ENCODE peak calls at places on chromosome 18, in nine cellular contexts. W is tibial artery, T is endothelial cell, Y is GM20000, U is AG10803, H is testis, R is osteocyte, C is heart right ventricle, P is MCF 10A. D is an unnamed sample.

GRCh38 chr18:55427951-55428350 is 160.0 kb downstream of the TCF4 start:
- DNase-seq in W (no peak), T (no peak), Y (no peak), U (peak; percentile 75), H (no peak), R (no peak), C (no peak), P (no peak), D (no peak)

GRCh38 chr18:73144030-73144429 is 276.2 kb upstream of the NETO1 start:
- DNase-seq in W (no peak), T (no peak), Y (no peak), U (no peak), H (no peak), R (no peak), C (no peak), P (no peak), D (no peak)

GRCh38 chr18:35871337-35871736 is 101.1 kb upstream of the RMP24 start:
- DNase-seq in W (no peak), T (no peak), Y (no peak), U (no peak), H (no peak), R (no peak), C (no peak), P (no peak), D (no peak)

GRCh38 chr18:76975577-76976110 is 153.3 kb downstream of the ZNF236 start:
- DNase-seq in W (no peak), T (no peak), Y (no peak), U (no peak), H (no peak), R (peak; percentile 73), C (no peak), P (no peak), D (no peak)

GRCh38 chr18:9404565-9405060 is 70.0 kb downstream of the TWSG1 start:
- DNase-seq in W (no peak), T (no peak), Y (peak; percentile 64), U (no peak), H (no peak), R (no peak), C (no peak), P (no peak), D (no peak)

GRCh38 chr18:9612215-9612830 is 2.0 kb downstream of the PPP4R1 start:
- DNase-seq in W (no peak), T (no peak), Y (peak; percentile 45), U (peak; percentile 61), H (peak; percentile 50), R (no peak), C (no peak), P (peak; percentile 78), D (peak; percentile 50)

GRCh38 chr18:43772907-43773306 is 495.6 kb upstream of the SYT4 start:
- DNase-seq in W (no peak), T (no peak), Y (no peak), U (no peak), H (no peak), R (no peak), C (peak; percentile 11), P (no peak), D (no peak)

GRCh38 chr18:11830585-11830984 is 20.6 kb upstream of the CHMP1B start:
- DNase-seq in W (no peak), T (no peak), Y (no peak), U (no peak), H (no peak), R (no peak), C (no peak), P (no peak), D (no peak)

GRCh38 chr18:24595556-24595955 is 135.1 kb downstream of the HRH4 start:
- DNase-seq in W (no peak), T (no peak), Y (no peak), U (no peak), H (peak; percentile 78), R (no peak), C (no peak), P (no peak), D (no peak)

GRCh38 chr18:37588289-37588688 is 22.7 kb upstream of the CELF4 start:
- DNase-seq in W (no peak), T (no peak), Y (no peak), U (no peak), H (no peak), R (no peak), C (no peak), P (no peak), D (no peak)

GRCh38 chr18:34911081-34911480 is 130.1 kb upstream of the MAPRE2 start:
- DNase-seq in W (no peak), T (no peak), Y (no peak), U (no peak), H (no peak), R (no peak), C (no peak), P (no peak), D (no peak)

GRCh38 chr18:56028514-56028913 is 440.5 kb upstream of the TCF4 start:
- DNase-seq in W (no peak), T (no peak), Y (no peak), U (peak; percentile 34), H (no peak), R (no peak), C (no peak), P (peak; percentile 9), D (peak; percentile 63)

GRCh38 chr18:48100712-48101165 is 170.3 kb upstream of the SMAD2 start:
- DNase-seq in W (no peak), T (no peak), Y (no peak), U (no peak), H (peak; percentile 33), R (no peak), C (no peak), P (no peak), D (no peak)

GRCh38 chr18:76219023-76219422 is 276.0 kb downstream of the ZNF516 start:
- DNase-seq in W (no peak), T (no peak), Y (no peak), U (no peak), H (no peak), R (no peak), C (no peak), P (no peak), D (no peak)

GRCh38 chr18:30970201-30970816 is 72.2 kb downstream of the DSC3 start:
- DNase-seq in W (no peak), T (peak; percentile 9), Y (no peak), U (peak; percentile 0), H (no peak), R (no peak), C (no peak), P (peak; percentile 75), D (no peak)

GRCh38 chr18:34222025-34222395 is 2.7 kb downstream of the NOL4 start:
- DNase-seq in W (no peak), T (peak; percentile 26), Y (no peak), U (no peak), H (no peak), R (no peak), C (no peak), P (no peak), D (no peak)

GRCh38 chr18:23106575-23106974 is 28.7 kb upstream of the CABLES1 start:
- DNase-seq in W (peak; percentile 78), T (no peak), Y (no peak), U (peak; percentile 96), H (no peak), R (peak; percentile 86), C (no peak), P (peak; percentile 89), D (peak; percentile 95)

GRCh38 chr18:41982942-41983660 is 28.1 kb downstream of the PIK3C3 start:
- DNase-seq in W (no peak), T (no peak), Y (peak; percentile 20), U (no peak), H (no peak), R (no peak), C (no peak), P (peak; percentile 1), D (no peak)

GRCh38 chr18:40983835-40984234 is 971.2 kb upstream of the PIK3C3 start:
- DNase-seq in W (no peak), T (no peak), Y (no peak), U (no peak), H (no peak), R (no peak), C (no peak), P (no peak), D (no peak)

GRCh38 chr18:26465431-26465830 is 82.9 kb downstream of the KCTD1 start:
- DNase-seq in W (no peak), T (no peak), Y (no peak), U (no peak), H (no peak), R (peak; percentile 77), C (no peak), P (no peak), D (no peak)

GRCh38 chr18:74579704-74580103 is 18.0 kb upstream of the ZNF407 start:
- DNase-seq in W (no peak), T (no peak), Y (no peak), U (no peak), H (no peak), R (peak; percentile 49), C (no peak), P (no peak), D (no peak)
- TF ChIP-seq CTCF in W (no peak), T (no peak), Y (no peak), U (no peak), H (no peak), R (no peak), C (no peak), P (no peak), D (no peak)

GRCh38 chr18:3703732-3704176 is 253.8 kb downstream of the TGIF1 start:
- DNase-seq in W (peak; percentile 69), T (peak; percentile 62), Y (peak; percentile 25), U (peak; percentile 59), H (peak; percentile 82), R (no peak), C (peak; percentile 44), P (peak; percentile 66), D (peak; percentile 57)
- TF ChIP-seq CTCF in W (peak; percentile 59), T (peak; percentile 39), Y (peak; percentile 52), U (peak; percentile 88), H (peak; percentile 58), R (peak; percentile 77), C (peak; percentile 72), P (peak; percentile 61), D (peak; percentile 88)

GRCh38 chr18:54330768-54331548 is 26.7 kb downstream of the STARD6 start:
- DNase-seq in W (no peak), T (no peak), Y (no peak), U (no peak), H (no peak), R (no peak), C (no peak), P (peak; percentile 8), D (no peak)
- TF ChIP-seq CTCF in W (no peak), T (no peak), Y (peak; percentile 3), U (peak; percentile 20), H (no peak), R (peak; percentile 40), C (no peak), P (no peak), D (peak; percentile 60)

DNA sequence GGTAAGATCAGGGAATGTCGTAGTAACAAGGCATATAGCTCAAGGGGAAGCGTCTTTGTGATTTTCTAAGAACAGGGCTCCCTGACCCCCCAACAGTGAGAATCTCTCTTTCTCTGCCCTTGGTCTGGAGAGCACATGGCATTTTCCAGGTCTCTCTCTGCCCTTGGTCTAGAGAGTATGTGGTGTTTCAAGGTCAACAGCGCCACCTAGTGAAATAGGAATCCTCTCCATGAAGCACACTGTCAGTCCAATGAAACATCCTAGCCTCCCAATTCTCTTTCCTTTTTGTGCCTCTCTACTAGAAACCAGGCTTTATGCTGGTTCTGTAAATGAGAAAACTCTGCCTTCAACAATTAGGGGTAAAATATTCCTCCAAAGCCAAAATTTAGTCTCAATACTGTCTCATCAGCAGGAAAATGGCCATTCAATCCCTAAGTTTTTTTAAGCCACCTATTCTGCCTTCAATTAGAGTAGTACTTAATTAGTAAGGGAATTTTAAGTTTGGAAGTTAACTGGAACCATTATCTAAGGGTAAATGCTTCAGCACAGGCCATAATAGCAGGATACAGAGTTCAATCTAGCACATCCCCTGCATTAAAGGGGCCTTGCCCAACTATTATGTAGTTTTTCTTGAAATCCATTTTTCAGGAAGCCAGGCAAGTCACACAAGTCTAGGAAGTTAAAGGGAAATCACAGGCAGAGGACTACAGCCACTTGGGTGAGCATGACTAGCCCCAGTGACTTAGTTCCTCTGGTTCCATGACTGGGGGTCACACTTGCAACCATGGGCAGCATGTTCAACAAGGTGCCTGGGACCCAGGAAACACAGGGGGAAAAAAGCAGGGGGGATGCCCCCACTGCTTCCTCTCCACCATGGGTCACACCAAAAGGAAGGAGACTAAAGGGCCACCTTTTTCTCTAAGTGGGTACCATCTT is 12.4 kb downstream of the DYM start:
- DNase-seq in W (no peak), T (peak; percentile 55), Y (peak; percentile 25), U (peak; percentile 70), H (peak; percentile 73), R (no peak), C (no peak), P (peak; percentile 82), D (peak; percentile 51)
- TF ChIP-seq CTCF in W (peak; percentile 38), T (peak; percentile 56), Y (no peak), U (peak; percentile 58), H (peak; percentile 38), R (peak; percentile 55), C (peak; percentile 67), P (peak; percentile 40), D (peak; percentile 80)

D was measured in HFFc6.